ENCODE peak calls at places on chromosomes 1 and 21, in eight cellular contexts. T, A, R, Q, B, Y, X and C are unnamed samples.
A peak's percentile ranks its signal among the peaks of the same experiment; 100 is the strongest.

GRCh38 chr1:243550276-243550675 is 294.4 kb downstream of the SDCCAG8 start:
- DNase-seq in B (no peak), T (no peak), R (no peak), A (no peak), Q (no peak), X (no peak), Y (no peak), C (no peak)

GRCh38 chr1:34681481-34682451 is 73.1 kb upstream of the GJB5 start:
- DNase-seq in Y (peak; percentile 46), X (peak; percentile 38), T (peak; percentile 35), Q (peak; percentile 37), A (peak; percentile 52), B (peak; percentile 16), R (peak; percentile 82), C (peak; percentile 45)

GRCh38 chr1:184483101-184483813 is 96.4 kb downstream of the C1orf21 start:
- DNase-seq in R (no peak), T (no peak), A (no peak), X (no peak), Q (no peak), B (no peak), Y (peak; percentile 22), C (no peak)

GRCh38 chr1:242467556-242468145 is 56.8 kb downstream of the PLD5 start:
- DNase-seq in Q (peak; percentile 29), A (peak; percentile 22), R (peak; percentile 53), B (no peak), X (peak; percentile 13), T (peak; percentile 75), Y (peak; percentile 26), C (peak; percentile 46)

GRCh38 chr1:191963286-191963685 is 195.0 kb upstream of the RGS18 start:
- DNase-seq in T (no peak), Q (no peak), A (no peak), B (no peak), Y (no peak), R (no peak), X (no peak), C (no peak)

GRCh38 chr1:84847253-84848247 is 45.5 kb downstream of the LPAR3 start:
- DNase-seq in X (no peak), Y (peak; percentile 80), Q (peak; percentile 25), T (peak; percentile 48), B (no peak), R (no peak), A (peak; percentile 62), C (peak; percentile 24)

GRCh38 chr21:41164981-41165650 is 2.8 kb upstream of the BACE2 start:
- DNase-seq in Y (peak; percentile 82), X (no peak), Q (peak; percentile 5), T (peak; percentile 56), B (no peak), R (no peak), A (no peak), C (no peak)

GRCh38 chr21:36134820-36135390 is at the start of gene CBR3:
- DNase-seq in B (no peak), Y (peak; percentile 66), T (peak; percentile 55), X (no peak), R (no peak), A (no peak), Q (no peak), C (peak; percentile 49)

GRCh38 chr1:205375816-205376545 is 19.3 kb upstream of the KLHDC8A start:
- DNase-seq in Y (no peak), B (no peak), R (no peak), T (peak; percentile 54), A (peak; percentile 16), Q (peak; percentile 33), X (no peak), C (no peak)

GRCh38 chr1:83931658-83932253 is 67.2 kb downstream of the TTLL7 start:
- DNase-seq in Y (peak; percentile 48), A (peak; percentile 39), B (no peak), Q (peak; percentile 35), X (no peak), R (peak; percentile 22), T (peak; percentile 31), C (peak; percentile 51)

GRCh38 chr21:36883532-36884486 is 82.7 kb downstream of the HLCS start:
- DNase-seq in R (no peak), T (peak; percentile 98), B (no peak), Q (no peak), Y (no peak), X (no peak), A (no peak), C (no peak)

GRCh38 chr21:14356771-14357170 is 26.2 kb downstream of the HSPA13 start:
- DNase-seq in X (no peak), R (no peak), B (no peak), Y (no peak), A (no peak), T (no peak), Q (no peak), C (no peak)

GRCh38 chr1:24925082-24925779 is 4.8 kb downstream of the RUNX3 start:
- DNase-seq in Y (no peak), X (no peak), Q (no peak), T (no peak), B (peak; percentile 68), R (no peak), A (no peak), C (no peak)

GRCh38 chr1:60621524-60621923 is 460.8 kb upstream of the NFIA start:
- DNase-seq in A (no peak), Y (peak; percentile 90), B (no peak), Q (no peak), T (no peak), X (no peak), R (no peak), C (no peak)

GRCh38 chr21:38544681-38545080 is 46.4 kb upstream of the ERG start:
- DNase-seq in X (no peak), T (no peak), A (no peak), R (no peak), B (no peak), Q (no peak), Y (no peak), C (no peak)

GRCh38 chr1:159705251-159705910 is 9.0 kb downstream of the CRP start:
- DNase-seq in Y (no peak), R (no peak), Q (no peak), T (no peak), B (no peak), X (no peak), A (no peak), C (no peak)

GRCh38 chr1:223724376-223724775 is 12.0 kb downstream of the CAPN2 start:
- DNase-seq in T (no peak), Q (no peak), Y (no peak), X (no peak), A (no peak), B (no peak), R (no peak), C (no peak)

GRCh38 chr1:2259668-2260392 is 31.7 kb downstream of the SKI start:
- DNase-seq in Y (no peak), B (no peak), T (no peak), R (no peak), Q (no peak), A (no peak), X (no peak), C (no peak)
- TF ChIP-seq MAX in Y (no peak), B (no peak), T (no peak), R (no peak), Q (no peak), A (no peak), X (no peak), C (no peak)

GRCh38 chr1:203628185-203628996 is 1.8 kb downstream of the ATP2B4 start:
- DNase-seq in Y (peak; percentile 69), B (no peak), Q (no peak), X (peak; percentile 78), A (no peak), R (no peak), T (no peak), C (peak; percentile 51)
- TF ChIP-seq POLR2A in Y (no peak), B (no peak), Q (no peak), X (no peak), A (no peak), R (no peak), T (no peak), C (no peak)

GRCh38 chr1:42081475-42081874 is 71.7 kb upstream of the GUCA2B start:
- DNase-seq in B (no peak), Y (no peak), X (no peak), A (no peak), T (no peak), R (no peak), Q (peak; percentile 53), C (no peak)

GRCh38 chr1:42089246-42089645 is 64.0 kb upstream of the GUCA2B start:
- DNase-seq in B (no peak), R (no peak), Y (no peak), X (no peak), T (no peak), A (no peak), Q (no peak), C (no peak)

DNA sequence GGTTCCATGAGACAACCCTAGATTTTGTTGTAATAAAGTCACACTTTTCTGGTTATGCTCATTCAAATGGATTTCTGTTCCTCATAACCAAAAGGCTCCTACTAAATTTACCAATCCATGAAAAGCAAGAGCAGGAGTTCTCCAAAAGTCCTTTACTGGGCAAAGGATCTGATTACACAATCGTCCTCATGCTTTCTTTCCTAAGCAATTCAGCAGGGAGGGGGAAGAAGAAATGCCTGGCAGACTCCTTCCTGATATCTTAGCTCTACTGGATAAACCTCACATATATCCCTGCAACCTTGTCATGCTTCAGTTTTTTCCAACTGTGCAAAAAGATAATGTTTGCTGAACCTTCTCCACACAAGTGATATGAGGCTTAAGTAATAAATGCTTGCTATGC is 67.6 kb upstream of the GUCA2B start:
- DNase-seq in A (no peak), R (no peak), B (no peak), X (no peak), Q (no peak), Y (no peak), T (no peak), C (no peak)
- H3K4me3 ChIP-seq in A (no peak overlapping the region), R (no peak overlapping the region), B (no peak overlapping the region), X (no peak overlapping the region), Q (no peak overlapping the region), Y (no peak overlapping the region), T (no peak overlapping the region), C (no peak overlapping the region)

GRCh38 chr21:43209575-43210453 is 41.0 kb downstream of the CRYAA start:
- DNase-seq in Y (no peak), Q (peak; percentile 72), T (peak; percentile 85), B (no peak), X (no peak), R (no peak), A (no peak), C (no peak)

GRCh38 chr21:43208561-43209332 is 39.9 kb downstream of the CRYAA start:
- DNase-seq in T (no peak), R (no peak), X (no peak), Y (no peak), B (no peak), A (no peak), Q (no peak), C (no peak)

GRCh38 chr21:43207868-43208267 is 39.1 kb downstream of the CRYAA start:
- DNase-seq in T (no peak), A (no peak), Q (no peak), X (no peak), Y (no peak), B (no peak), R (no peak), C (no peak)

GRCh38 chr21:43211085-43212071 is 42.6 kb downstream of the CRYAA start:
- DNase-seq in A (peak; percentile 4), B (no peak), T (no peak), R (no peak), X (no peak), Y (peak; percentile 56), Q (peak; percentile 90), C (no peak)

GRCh38 chr21:43210454-43211084 is 41.8 kb downstream of the CRYAA start:
- DNase-seq in R (no peak), Q (no peak), B (no peak), A (no peak), T (no peak), Y (no peak), X (no peak), C (no peak)
- TF ChIP-seq MAX in R (no peak), Q (no peak), B (no peak), A (no peak), T (no peak), Y (no peak), X (no peak), C (no peak)